ENCODE peak calls at places on chromosomes 7 and 10, in nine cellular contexts. W, Q, N, E, M, I, G, T and U are unnamed samples.

GRCh38 chr10:48536916-48537890 is 67.7 kb downstream of the ARHGAP22 start:
- DNase-seq in G (no peak), M (peak), Q (no peak), W (peak), E (no peak), I (no peak), N (no peak), T (no peak), U (no peak)

GRCh38 chr7:108452707-108453106 is 3.5 kb downstream of the NRCAM start:
- DNase-seq in N (peak), I (no peak), Q (no peak), M (no peak), W (no peak), E (peak), G (no peak), T (peak), U (no peak)

GRCh38 chr7:157047148-157047547 is 36.7 kb upstream of the MNX1 start:
- DNase-seq in I (no peak), T (no peak), M (no peak), Q (no peak), E (peak), N (no peak), G (no peak), W (no peak), U (no peak)

GRCh38 chr10:113080621-113081229 is 130.7 kb downstream of the TCF7L2 start:
- DNase-seq in W (no peak), Q (no peak), M (no peak), N (no peak), E (no peak), T (no peak), G (no peak), I (no peak), U (no peak)

GRCh38 chr10:103845983-103846382 is 9.4 kb downstream of the SH3PXD2A start:
- DNase-seq in E (no peak), I (no peak), N (no peak), M (no peak), T (no peak), G (no peak), Q (peak), W (no peak), U (no peak)

GRCh38 chr10:14588084-14588937 is 186.4 kb downstream of the FAM107B start:
- DNase-seq in Q (peak), N (no peak), I (peak), T (peak), M (no peak), W (no peak), E (no peak), G (peak), U (no peak)

GRCh38 chr7:27156901-27157716 is 634 bp upstream of the HOXA7 start:
- DNase-seq in Q (no peak), M (peak), N (no peak), G (no peak), T (peak), W (no peak), I (no peak), E (peak), U (no peak)

GRCh38 chr7:101126651-101127459 is at the start of gene SERPINE1:
- DNase-seq in G (peak), I (peak), E (no peak), N (peak), T (peak), M (peak), W (no peak), Q (peak), U (peak)

GRCh38 chr10:115171392-115171960 is 78.3 kb downstream of the ATRNL1 start:
- DNase-seq in M (no peak), E (peak), T (peak), Q (no peak), N (peak), I (no peak), G (no peak), W (no peak), U (no peak)

GRCh38 chr7:121872831-121873764 is at the start of gene PTPRZ1:
- DNase-seq in N (peak), Q (no peak), T (peak), I (peak), M (no peak), E (peak), G (no peak), W (peak), U (no peak)

GRCh38 chr7:19957664-19958063 is 184.2 kb upstream of the TMEM196 start:
- DNase-seq in E (no peak), Q (no peak), W (no peak), G (no peak), I (peak), N (peak), M (no peak), T (peak), U (no peak)

GRCh38 chr7:133688483-133689239 is 435.8 kb downstream of the EXOC4 start:
- DNase-seq in M (no peak), G (no peak), I (peak), Q (no peak), T (peak), N (no peak), W (no peak), E (no peak), U (no peak)

GRCh38 chr10:3330687-3331086 is 158.1 kb upstream of the PITRM1 start:
- DNase-seq in E (peak), T (peak), Q (no peak), I (peak), M (peak), W (no peak), N (peak), G (no peak), U (peak)

GRCh38 chr7:139108256-139109187 is 998 bp downstream of the ZC3HAV1 start:
- DNase-seq in T (peak), W (no peak), Q (no peak), N (peak), M (peak), G (no peak), E (peak), I (peak), U (no peak)

GRCh38 chr10:54444184-54444583 is 356.8 kb downstream of the PCDH15 start:
- DNase-seq in W (no peak), G (no peak), I (no peak), N (no peak), Q (no peak), T (no peak), E (no peak), M (no peak), U (no peak)

GRCh38 chr7:157771689-157772088 is 434.9 kb downstream of the DNAJB6 start:
- DNase-seq in G (peak), I (no peak), Q (no peak), M (no peak), W (no peak), T (no peak), E (no peak), N (no peak), U (no peak)

GRCh38 chr7:131525820-131526219 is 30.6 kb downstream of the PODXL start:
- DNase-seq in G (no peak), E (no peak), W (no peak), M (no peak), I (no peak), N (no peak), T (no peak), Q (no peak), U (no peak)

GRCh38 chr10:22993314-22993713 is 65.5 kb downstream of the ARMC3 start:
- DNase-seq in Q (no peak), T (no peak), M (no peak), G (no peak), I (no peak), E (no peak), W (no peak), N (no peak), U (no peak)

GRCh38 chr10:111103196-111103595 is 26.4 kb downstream of the ADRA2A start:
- DNase-seq in E (no peak), I (no peak), W (no peak), M (no peak), Q (no peak), T (no peak), G (no peak), N (no peak), U (no peak)

GRCh38 chr7:139629392-139630082 is 106.1 kb downstream of the CLEC2L start:
- DNase-seq in E (no peak), T (peak), G (no peak), I (no peak), N (no peak), M (no peak), Q (no peak), W (no peak), U (no peak)

GRCh38 chr7:43756368-43757072 is 2.0 kb upstream of the BLVRA start:
- DNase-seq in I (peak), W (no peak), M (no peak), G (no peak), T (peak), N (no peak), E (peak), Q (no peak), U (no peak)

GRCh38 chr7:123811056-123811455 is 33.9 kb upstream of the HYAL4 start:
- DNase-seq in M (no peak), T (peak), W (no peak), E (no peak), G (no peak), N (peak), Q (no peak), I (peak), U (no peak)